ENCODE peak calls at places on chromosome 17, in seven cellular contexts. V is hepatic stellate cell; S is NCI-H524; K is activated CD8-positive, alpha-beta memory T cell treated with anti-CD3 and anti-CD28 coated beads for 24 hours; G is hippocampal formation; Y is dorsolateral prefrontal cortex; H is amniotic stem cell. D is an unnamed sample.

GRCh38 chr17:31060814-31061550 is 33.8 kb upstream of the NF1 start:
- DNase-seq in V (no peak), S (no peak), K (no peak), G (no peak), Y (peak; percentile 21), H (no peak), D (no peak)

GRCh38 chr17:80917716-80918560 is 73.7 kb upstream of the CHMP6 start:
- DNase-seq in V (no peak), S (no peak), K (no peak), G (no peak), Y (no peak), H (no peak), D (no peak)

GRCh38 chr17:81400939-81401726 is 5.9 kb downstream of the BAHCC1 start:
- DNase-seq in V (peak; percentile 31), S (no peak), K (no peak), G (no peak), Y (no peak), H (no peak), D (no peak)

GRCh38 chr17:48603959-48604769 is 622 bp downstream of the HOXB6 start:
- DNase-seq in V (no peak), S (no peak), K (no peak), G (no peak), Y (no peak), H (no peak), D (no peak)

GRCh38 chr17:39193346-39193745 is 4.1 kb downstream of the CACNB1 start:
- DNase-seq in V (no peak), S (no peak), K (no peak), G (no peak), Y (no peak), H (no peak), D (no peak)

GRCh38 chr17:30236807-30237206 is 1.3 kb upstream of the SLC6A4 start:
- DNase-seq in V (peak; percentile 70), S (no peak), K (peak; percentile 50), G (no peak), Y (no peak), H (no peak), D (peak; percentile 7)

GRCh38 chr17:45844695-45845375 is at the start of gene SPPL2C:
- DNase-seq in V (no peak), S (no peak), K (no peak), G (no peak), Y (no peak), H (no peak), D (no peak)

GRCh38 chr17:74037320-74037719 is 166.2 kb upstream of the RPL38 start:
- DNase-seq in V (no peak), S (no peak), K (no peak), G (no peak), Y (peak; percentile 36), H (no peak), D (no peak)

GRCh38 chr17:66975614-66976378 is 11.3 kb downstream of the CACNG4 start:
- DNase-seq in V (no peak), S (peak; percentile 22), K (no peak), G (no peak), Y (no peak), H (no peak), D (no peak)

GRCh38 chr17:82931696-82932060 is 91.9 kb upstream of the ZNF750 start:
- DNase-seq in V (peak; percentile 88), S (no peak), K (no peak), G (peak; percentile 14), Y (peak; percentile 90), H (peak; percentile 41), D (peak; percentile 72)

D was measured in anterior cingulate cortex.